ENCODE peak calls at places on chromosomes 7 and 10, in six cellular contexts. One of them, this sample, is unnamed.

GRCh38 chr10:117652228-117653169 is 110.0 kb downstream of the EMX2 start:
- DNase-seq in GM12891: no peak
- DNase-seq in GM12878: no peak
- DNase-seq in H1: no peak
- DNase-seq in K562: no peak
- DNase-seq in HepG2: no peak
- DNase-seq in this sample: no peak

GRCh38 chr10:99854860-99855259 is 72.4 kb downstream of the ABCC2 start:
- DNase-seq in GM12891: no peak
- DNase-seq in GM12878: no peak
- DNase-seq in H1: no peak
- DNase-seq in K562: peak
- DNase-seq in HepG2: peak
- DNase-seq in this sample: no peak

GRCh38 chr10:109880886-109881467 is 42.3 kb downstream of the XPNPEP1 start:
- DNase-seq in GM12891: no peak
- DNase-seq in GM12878: no peak
- DNase-seq in H1: no peak
- DNase-seq in K562: no peak
- DNase-seq in HepG2: no peak
- DNase-seq in this sample: no peak

GRCh38 chr7:64879800-64880199 is 23.3 kb upstream of the ZNF273 start:
- DNase-seq in GM12891: no peak
- DNase-seq in GM12878: no peak
- DNase-seq in H1: no peak
- DNase-seq in K562: no peak
- DNase-seq in HepG2: no peak
- DNase-seq in this sample: no peak

GRCh38 chr7:28081016-28081415 is 99.6 kb downstream of the JAZF1 start:
- DNase-seq in GM12891: no peak
- DNase-seq in GM12878: no peak
- DNase-seq in H1: no peak
- DNase-seq in K562: no peak
- DNase-seq in HepG2: no peak
- DNase-seq in this sample: no peak

GRCh38 chr7:85125679-85126078 is 61.2 kb downstream of the SEMA3D start:
- DNase-seq in GM12891: no peak
- DNase-seq in GM12878: no peak
- DNase-seq in H1: no peak
- DNase-seq in K562: no peak
- DNase-seq in HepG2: no peak
- DNase-seq in this sample: no peak

GRCh38 chr10:104388830-104389229 is 35.2 kb downstream of the CFAP58 start:
- DNase-seq in GM12891: no peak
- DNase-seq in GM12878: no peak
- DNase-seq in H1: no peak
- DNase-seq in K562: no peak
- DNase-seq in HepG2: no peak
- DNase-seq in this sample: no peak

GRCh38 chr10:61487506-61487905 is 34.3 kb upstream of the TMEM26 start:
- DNase-seq in GM12891: no peak
- DNase-seq in GM12878: no peak
- DNase-seq in H1: no peak
- DNase-seq in K562: no peak
- DNase-seq in HepG2: no peak
- DNase-seq in this sample: no peak

GRCh38 chr10:227014-227413 is 91.8 kb downstream of the ZMYND11 start:
- DNase-seq in GM12891: no peak
- DNase-seq in GM12878: no peak
- DNase-seq in H1: no peak
- DNase-seq in K562: no peak
- DNase-seq in HepG2: no peak
- DNase-seq in this sample: no peak

GRCh38 chr7:100640438-100641410 is 628 bp downstream of the TFR2 start:
- DNase-seq in GM12891: no peak
- DNase-seq in GM12878: no peak
- DNase-seq in H1: no peak
- DNase-seq in K562: peak
- DNase-seq in HepG2: no peak
- DNase-seq in this sample: no peak

GRCh38 chr7:158403013-158403821 is 184.4 kb downstream of the PTPRN2 start:
- DNase-seq in GM12891: no peak
- DNase-seq in GM12878: no peak
- DNase-seq in H1: no peak
- DNase-seq in K562: no peak
- DNase-seq in HepG2: no peak
- DNase-seq in this sample: no peak

GRCh38 chr7:29190349-29191045 is 4.1 kb upstream of the CHN2 start:
- DNase-seq in GM12891: no peak
- DNase-seq in GM12878: no peak
- DNase-seq in H1: no peak
- DNase-seq in K562: no peak
- DNase-seq in HepG2: peak
- DNase-seq in this sample: no peak

GRCh38 chr10:132397036-132397541 is at the start of gene PWWP2B:
- DNase-seq in GM12891: peak
- DNase-seq in GM12878: no peak
- DNase-seq in H1: no peak
- DNase-seq in K562: peak
- DNase-seq in HepG2: no peak
- DNase-seq in this sample: no peak
- TF ChIP-seq TAF1 in GM12891: no peak
- TF ChIP-seq TAF1 in GM12878: no peak
- TF ChIP-seq TAF1 in H1: no peak
- TF ChIP-seq TAF1 in K562: no peak
- TF ChIP-seq TAF1 in HepG2: no peak
- TF ChIP-seq TAF1 in this sample: no peak

DNA sequence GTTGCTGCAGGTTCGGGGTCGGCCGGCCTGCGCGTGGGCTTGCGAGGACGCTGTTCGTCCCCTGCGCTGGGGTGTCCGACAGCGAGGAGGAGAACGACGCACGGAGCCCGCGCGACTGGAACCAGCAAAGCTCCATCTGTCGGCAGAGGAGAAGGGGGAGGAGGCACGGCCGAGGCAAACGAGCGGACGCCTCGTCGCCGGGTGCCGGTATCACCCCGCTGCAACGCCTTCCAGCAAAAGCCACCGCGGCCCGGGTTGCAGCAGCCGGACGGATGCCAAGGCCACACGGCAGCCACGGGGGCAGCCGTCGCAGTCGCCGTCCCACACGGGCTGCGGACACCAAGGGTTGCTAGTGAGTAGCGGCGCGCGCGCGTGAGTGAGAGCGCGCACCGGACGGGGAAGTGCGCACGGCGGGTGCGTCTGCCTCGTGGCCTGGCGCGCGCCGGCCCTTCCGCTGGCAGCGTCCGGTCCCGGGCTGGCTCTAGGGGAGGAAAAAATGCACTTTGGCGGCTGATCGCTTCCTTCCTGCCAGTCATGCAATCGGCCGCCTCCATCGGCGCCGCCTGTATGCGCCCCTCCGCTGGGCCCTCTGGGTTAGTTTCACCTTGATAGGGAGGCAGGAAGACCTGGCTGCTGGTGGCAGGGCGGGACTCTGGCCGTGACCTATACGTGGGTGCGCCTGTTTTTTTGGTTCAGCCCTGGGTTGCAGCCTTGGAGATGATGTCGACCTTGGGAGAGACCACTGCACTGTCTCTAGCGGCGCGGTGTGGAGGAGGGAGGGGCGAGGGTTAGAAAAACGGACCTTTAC is 446 bp downstream of the STAMBPL1 start:
- DNase-seq in GM12891: peak
- DNase-seq in GM12878: peak
- DNase-seq in H1: peak
- DNase-seq in K562: peak
- DNase-seq in HepG2: peak
- DNase-seq in this sample: peak
- TF ChIP-seq POLR2AphosphoS5 in GM12891: peak
- TF ChIP-seq POLR2AphosphoS5 in GM12878: peak
- TF ChIP-seq POLR2AphosphoS5 in H1: peak
- TF ChIP-seq POLR2AphosphoS5 in K562: no peak
- TF ChIP-seq POLR2AphosphoS5 in HepG2: no peak
- TF ChIP-seq POLR2AphosphoS5 in this sample: peak

GRCh38 chr10:101694056-101694673 is 805 bp downstream of the FBXW4 start:
- DNase-seq in GM12891: peak
- DNase-seq in GM12878: no peak
- DNase-seq in H1: no peak
- DNase-seq in K562: peak
- DNase-seq in HepG2: peak
- DNase-seq in this sample: peak

GRCh38 chr10:101693701-101694055 is 1.3 kb downstream of the FBXW4 start:
- DNase-seq in GM12891: no peak
- DNase-seq in GM12878: no peak
- DNase-seq in H1: no peak
- DNase-seq in K562: peak
- DNase-seq in HepG2: peak
- DNase-seq in this sample: no peak

GRCh38 chr10:101695404-101695732 is 398 bp upstream of the FBXW4 start:
- DNase-seq in GM12891: no peak
- DNase-seq in GM12878: no peak
- DNase-seq in H1: no peak
- DNase-seq in K562: peak
- DNase-seq in HepG2: no peak
- DNase-seq in this sample: no peak

GRCh38 chr10:101696632-101697031 is 1.7 kb upstream of the FBXW4 start:
- DNase-seq in GM12891: no peak
- DNase-seq in GM12878: no peak
- DNase-seq in H1: no peak
- DNase-seq in K562: no peak
- DNase-seq in HepG2: no peak
- DNase-seq in this sample: no peak

GRCh38 chr10:101694674-101695403 is at the start of gene FBXW4:
- DNase-seq in GM12891: peak
- DNase-seq in GM12878: no peak
- DNase-seq in H1: no peak
- DNase-seq in K562: peak
- DNase-seq in HepG2: peak
- DNase-seq in this sample: peak
- TF ChIP-seq POLR2A in GM12891: peak
- TF ChIP-seq POLR2A in GM12878: peak
- TF ChIP-seq POLR2A in H1: peak
- TF ChIP-seq POLR2A in K562: peak
- TF ChIP-seq POLR2A in HepG2: peak
- TF ChIP-seq POLR2A in this sample: peak

GRCh38 chr7:50981743-50982142 is 199.0 kb upstream of the GRB10 start:
- DNase-seq in GM12891: no peak
- DNase-seq in GM12878: no peak
- DNase-seq in H1: no peak
- DNase-seq in K562: peak
- DNase-seq in HepG2: no peak
- DNase-seq in this sample: no peak
- TF ChIP-seq TAF1 in GM12891: no peak
- TF ChIP-seq TAF1 in GM12878: no peak
- TF ChIP-seq TAF1 in H1: no peak
- TF ChIP-seq TAF1 in K562: no peak
- TF ChIP-seq TAF1 in HepG2: no peak
- TF ChIP-seq TAF1 in this sample: no peak

GRCh38 chr10:93378039-93378438 is 104.1 kb downstream of the MYOF start:
- DNase-seq in GM12891: no peak
- DNase-seq in GM12878: no peak
- DNase-seq in H1: no peak
- DNase-seq in K562: peak
- DNase-seq in HepG2: no peak
- DNase-seq in this sample: no peak

GRCh38 chr10:93380043-93380565 is 102.0 kb downstream of the MYOF start:
- DNase-seq in GM12891: no peak
- DNase-seq in GM12878: no peak
- DNase-seq in H1: no peak
- DNase-seq in K562: no peak
- DNase-seq in HepG2: no peak
- DNase-seq in this sample: no peak

GRCh38 chr10:93379366-93380042 is 102.6 kb downstream of the MYOF start:
- DNase-seq in GM12891: no peak
- DNase-seq in GM12878: no peak
- DNase-seq in H1: no peak
- DNase-seq in K562: no peak
- DNase-seq in HepG2: no peak
- DNase-seq in this sample: no peak

DNA sequence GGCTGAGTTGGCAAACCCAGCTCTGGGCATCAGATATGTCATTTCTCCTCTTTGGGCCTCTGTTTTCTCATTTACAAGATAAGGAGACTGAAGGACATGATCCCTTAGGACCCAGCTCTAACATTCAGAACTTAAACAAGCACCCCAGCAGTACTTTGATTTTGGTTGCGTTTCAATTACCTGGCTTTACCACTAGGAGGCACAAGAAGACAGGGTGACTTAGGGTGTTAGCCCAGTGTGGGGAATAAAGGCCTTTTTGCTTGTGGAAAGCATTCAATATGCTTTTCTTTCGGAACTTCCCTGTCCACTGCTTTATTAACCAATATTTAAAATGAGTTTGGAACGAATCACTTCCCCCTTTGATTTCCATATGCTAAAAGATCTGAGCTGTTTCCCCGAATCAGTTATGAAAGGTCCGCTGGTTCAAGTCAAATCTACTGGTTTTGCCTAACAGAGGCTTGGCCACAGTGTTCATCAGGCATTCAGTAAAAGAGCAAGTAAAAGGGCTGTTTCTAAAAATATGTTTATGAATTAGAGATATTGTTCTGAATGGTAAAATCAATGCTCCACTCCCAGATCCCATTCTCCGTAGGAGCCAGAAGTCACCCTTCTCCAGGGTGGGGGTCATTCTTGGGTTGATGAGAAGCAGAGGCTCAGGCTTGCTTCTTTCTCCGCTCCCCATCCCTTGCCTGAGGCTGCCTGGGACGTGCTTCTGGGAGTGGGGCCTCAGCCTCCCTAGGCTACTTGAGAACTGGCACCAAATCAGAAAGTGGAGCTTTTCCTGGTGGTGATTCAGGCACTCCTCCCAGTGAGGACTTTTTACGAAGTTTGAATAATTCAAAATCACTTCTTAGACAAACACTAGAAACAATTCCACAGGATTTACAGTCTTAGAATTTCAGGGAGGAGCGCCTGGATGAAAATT is 105.5 kb downstream of the MYOF start:
- DNase-seq in GM12891: peak
- DNase-seq in GM12878: peak
- DNase-seq in H1: no peak
- DNase-seq in K562: peak
- DNase-seq in HepG2: peak
- DNase-seq in this sample: peak
- TF ChIP-seq POLR2AphosphoS5 in GM12891: no peak
- TF ChIP-seq POLR2AphosphoS5 in GM12878: no peak
- TF ChIP-seq POLR2AphosphoS5 in H1: no peak
- TF ChIP-seq POLR2AphosphoS5 in K562: no peak
- TF ChIP-seq POLR2AphosphoS5 in HepG2: no peak
- TF ChIP-seq POLR2AphosphoS5 in this sample: no peak

DNA sequence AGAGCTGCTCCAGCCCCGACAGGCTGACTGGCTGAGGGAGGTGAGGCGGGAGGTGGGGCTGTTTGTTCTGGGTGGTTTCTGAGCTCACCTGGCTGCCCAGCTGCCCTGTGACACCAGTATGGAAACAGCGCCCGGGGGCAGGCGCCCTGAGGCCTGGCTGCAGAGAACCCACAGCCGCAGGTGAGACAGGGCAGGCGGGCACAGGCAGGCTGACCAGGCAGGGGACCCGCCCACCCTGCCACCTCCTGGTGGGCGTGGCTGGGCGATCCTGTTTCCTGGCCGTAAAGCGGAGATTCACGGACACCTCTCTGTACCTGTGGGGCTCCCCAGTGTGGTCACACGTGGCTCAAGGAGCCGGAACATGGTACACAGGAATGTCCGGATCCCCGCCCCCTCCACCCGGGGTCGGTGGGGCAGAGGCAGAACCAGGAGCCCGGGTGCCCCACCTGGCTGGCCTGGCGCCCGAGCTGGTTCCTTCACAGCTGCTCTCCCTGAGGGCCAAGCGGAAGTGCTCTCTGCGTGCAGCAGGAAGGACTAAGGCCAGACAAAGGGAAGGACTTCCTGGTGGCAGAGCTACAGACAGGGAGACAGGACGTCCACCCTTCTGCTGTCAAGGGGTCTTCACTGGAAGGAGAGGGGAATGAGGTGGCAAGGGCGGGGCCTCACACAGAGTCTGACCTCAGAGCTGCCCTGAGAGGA is 3.9 kb downstream of the MICALL2 start:
- DNase-seq in GM12891: no peak
- DNase-seq in GM12878: no peak
- DNase-seq in H1: no peak
- DNase-seq in K562: no peak
- DNase-seq in HepG2: no peak
- DNase-seq in this sample: no peak
- TF ChIP-seq POLR2A in GM12891: no peak
- TF ChIP-seq POLR2A in GM12878: no peak
- TF ChIP-seq POLR2A in H1: no peak
- TF ChIP-seq POLR2A in K562: no peak
- TF ChIP-seq POLR2A in HepG2: no peak
- TF ChIP-seq POLR2A in this sample: no peak